ENCODE peak calls at places on chromosomes 3 and 15, in four cellular contexts. One of them, this sample, is unnamed.

GRCh38 chr3:125515421-125515820 is 4.6 kb downstream of the SNX4 start:
- DNase-seq in brain microvascular endothelial cell: no peak
- DNase-seq in A549: no peak
- DNase-seq in AG10803: no peak
- DNase-seq in this sample: no peak

GRCh38 chr15:60544581-60545115 is 65.7 kb upstream of the ICE2 start:
- DNase-seq in A549: no peak
- DNase-seq in brain microvascular endothelial cell: no peak
- DNase-seq in AG10803: no peak
- DNase-seq in this sample: no peak

GRCh38 chr3:126050050-126050392 is 33.9 kb downstream of the SLC41A3 start:
- DNase-seq in AG10803: no peak
- DNase-seq in A549: no peak
- DNase-seq in brain microvascular endothelial cell: no peak
- DNase-seq in this sample: no peak

GRCh38 chr15:38868326-38869114 is 303.9 kb upstream of the RASGRP1 start:
- DNase-seq in AG10803: peak
- DNase-seq in A549: peak
- DNase-seq in brain microvascular endothelial cell: peak
- DNase-seq in this sample: peak

GRCh38 chr15:60528530-60528929 is 49.6 kb upstream of the ICE2 start:
- DNase-seq in brain microvascular endothelial cell: peak
- DNase-seq in AG10803: no peak
- DNase-seq in A549: peak
- DNase-seq in this sample: no peak

GRCh38 chr3:59438492-59438891 is 388.7 kb upstream of the CFAP20DC start:
- DNase-seq in A549: no peak
- DNase-seq in brain microvascular endothelial cell: no peak
- DNase-seq in AG10803: no peak
- DNase-seq in this sample: no peak

GRCh38 chr15:27871078-27871695 is 227.9 kb downstream of the OCA2 start:
- DNase-seq in AG10803: no peak
- DNase-seq in A549: no peak
- DNase-seq in brain microvascular endothelial cell: no peak
- DNase-seq in this sample: no peak

GRCh38 chr3:73784647-73785420 is 160.1 kb upstream of the PDZRN3 start:
- DNase-seq in A549: no peak
- DNase-seq in AG10803: peak
- DNase-seq in brain microvascular endothelial cell: no peak
- DNase-seq in this sample: no peak

GRCh38 chr15:97248376-97248775 is 712.1 kb upstream of the ARRDC4 start:
- DNase-seq in AG10803: no peak
- DNase-seq in A549: no peak
- DNase-seq in brain microvascular endothelial cell: no peak
- DNase-seq in this sample: no peak

GRCh38 chr15:56978898-56979662 is 60.6 kb downstream of the TCF12 start:
- DNase-seq in AG10803: peak
- DNase-seq in A549: peak
- DNase-seq in brain microvascular endothelial cell: peak
- DNase-seq in this sample: no peak

GRCh38 chr3:99948467-99949089 is 130.9 kb downstream of the CMSS1 start:
- DNase-seq in brain microvascular endothelial cell: no peak
- DNase-seq in A549: no peak
- DNase-seq in AG10803: no peak
- DNase-seq in this sample: no peak

GRCh38 chr3:18946524-18946923 is 201.8 kb upstream of the KCNH8 start:
- DNase-seq in A549: peak
- DNase-seq in brain microvascular endothelial cell: no peak
- DNase-seq in AG10803: no peak
- DNase-seq in this sample: no peak

GRCh38 chr3:114060906-114061655 is 4.5 kb downstream of the QTRT2 start:
- DNase-seq in AG10803: no peak
- DNase-seq in A549: no peak
- DNase-seq in brain microvascular endothelial cell: no peak
- DNase-seq in this sample: no peak

GRCh38 chr15:47184405-47185221 is 532.7 kb upstream of the SEMA6D start:
- DNase-seq in A549: no peak
- DNase-seq in AG10803: peak
- DNase-seq in brain microvascular endothelial cell: peak
- DNase-seq in this sample: no peak

GRCh38 chr3:114411811-114412803 is 118.3 kb downstream of the TIGIT start:
- DNase-seq in A549: peak
- DNase-seq in AG10803: peak
- DNase-seq in brain microvascular endothelial cell: peak
- DNase-seq in this sample: peak

GRCh38 chr3:177338697-177339219 is 141.5 kb upstream of the TBL1XR1 start:
- DNase-seq in A549: peak
- DNase-seq in AG10803: peak
- DNase-seq in brain microvascular endothelial cell: peak
- DNase-seq in this sample: no peak

GRCh38 chr15:29039466-29040366 is 153.9 kb downstream of the APBA2 start:
- DNase-seq in AG10803: no peak
- DNase-seq in A549: no peak
- DNase-seq in brain microvascular endothelial cell: no peak
- DNase-seq in this sample: no peak

GRCh38 chr3:99962703-99963102 is 145.0 kb downstream of the CMSS1 start:
- DNase-seq in A549: no peak
- DNase-seq in AG10803: peak
- DNase-seq in brain microvascular endothelial cell: peak
- DNase-seq in this sample: no peak

GRCh38 chr3:8420613-8421012 is 81.0 kb upstream of the LMCD1 start:
- DNase-seq in A549: no peak
- DNase-seq in brain microvascular endothelial cell: no peak
- DNase-seq in AG10803: peak
- DNase-seq in this sample: no peak

GRCh38 chr3:126982125-126982521 is 792 bp upstream of the PLXNA1 start:
- DNase-seq in brain microvascular endothelial cell: no peak
- DNase-seq in AG10803: peak
- DNase-seq in A549: no peak
- DNase-seq in this sample: no peak

GRCh38 chr3:143897558-143898305 is 49.5 kb upstream of the SLC9A9 start:
- DNase-seq in AG10803: peak
- DNase-seq in A549: peak
- DNase-seq in brain microvascular endothelial cell: peak
- DNase-seq in this sample: no peak

GRCh38 chr3:194573680-194574437 is 59.4 kb downstream of the TMEM44 start:
- DNase-seq in AG10803: peak
- DNase-seq in brain microvascular endothelial cell: peak
- DNase-seq in A549: peak
- DNase-seq in this sample: no peak

GRCh38 chr15:72341361-72341760 is 21.4 kb upstream of the CELF6 start:
- DNase-seq in A549: peak
- DNase-seq in AG10803: no peak
- DNase-seq in brain microvascular endothelial cell: no peak
- DNase-seq in this sample: no peak

DNA sequence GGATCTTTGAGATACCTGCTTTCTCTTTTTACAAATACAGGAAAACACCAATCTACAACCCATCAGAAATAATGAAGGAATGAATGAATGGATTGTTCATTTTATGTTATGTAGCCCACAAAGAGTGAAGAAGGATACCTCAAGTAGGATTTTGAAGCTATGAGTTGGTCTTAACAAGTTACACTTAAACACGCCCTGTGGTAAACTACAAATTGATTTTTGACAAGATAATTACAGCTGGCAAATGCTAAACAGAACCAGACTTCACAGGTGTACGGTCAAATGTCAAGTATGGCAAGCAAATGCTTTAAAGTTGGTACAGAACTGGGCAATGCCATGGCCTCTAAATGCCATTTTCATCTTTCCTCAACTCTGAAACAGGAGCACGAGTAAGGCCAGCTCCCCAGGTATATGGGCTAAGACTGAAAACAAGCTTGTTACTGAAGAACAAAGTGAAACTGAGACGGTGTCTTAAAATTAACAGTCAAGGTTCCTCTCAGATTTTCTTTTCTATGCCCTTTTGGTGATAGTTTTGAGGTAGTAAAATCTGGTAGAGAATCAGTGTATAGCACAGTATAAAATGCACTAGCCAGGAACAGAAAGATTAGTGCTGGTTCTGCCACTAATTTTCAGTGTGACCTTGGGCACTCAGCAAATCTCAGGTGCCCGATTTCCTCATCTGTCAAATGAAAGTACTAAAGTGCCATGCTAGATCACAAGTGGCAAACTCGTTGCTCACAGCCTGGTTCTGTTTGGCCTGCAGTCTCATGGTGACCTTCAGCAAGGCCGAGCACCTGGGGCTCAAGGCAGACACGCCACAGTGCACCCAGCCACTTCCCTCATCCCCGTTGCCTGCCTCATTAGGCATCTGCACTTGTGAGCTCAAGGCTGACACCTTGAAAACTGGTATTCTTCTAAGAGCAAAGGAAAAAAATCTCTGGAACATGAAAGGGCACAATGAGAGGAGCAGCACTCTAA is 9.5 kb downstream of the RUVBL1 start:
- DNase-seq in brain microvascular endothelial cell: no peak
- DNase-seq in AG10803: no peak
- DNase-seq in A549: no peak
- DNase-seq in this sample: no peak
- H3K4me3 ChIP-seq in brain microvascular endothelial cell: no peak
- H3K4me3 ChIP-seq in AG10803: no peak
- H3K4me3 ChIP-seq in A549: no peak
- H3K4me3 ChIP-seq in this sample: no peak

GRCh38 chr3:15525790-15526189 is 4.3 kb upstream of the COLQ start:
- DNase-seq in brain microvascular endothelial cell: no peak
- DNase-seq in AG10803: no peak
- DNase-seq in A549: no peak
- DNase-seq in this sample: no peak

GRCh38 chr3:15523660-15524417 is 2.3 kb upstream of the COLQ start:
- DNase-seq in AG10803: no peak
- DNase-seq in A549: no peak
- DNase-seq in brain microvascular endothelial cell: no peak
- DNase-seq in this sample: no peak

GRCh38 chr3:15531346-15531745 is 9.8 kb upstream of the COLQ start:
- DNase-seq in brain microvascular endothelial cell: no peak
- DNase-seq in AG10803: no peak
- DNase-seq in A549: no peak
- DNase-seq in this sample: no peak

GRCh38 chr3:15528881-15529537 is 7.5 kb upstream of the COLQ start:
- DNase-seq in AG10803: no peak
- DNase-seq in A549: no peak
- DNase-seq in brain microvascular endothelial cell: no peak
- DNase-seq in this sample: no peak

GRCh38 chr3:15527031-15527459 is 5.5 kb upstream of the COLQ start:
- DNase-seq in AG10803: no peak
- DNase-seq in brain microvascular endothelial cell: no peak
- DNase-seq in A549: no peak
- DNase-seq in this sample: no peak
- TF ChIP-seq CTCF in AG10803: no peak
- TF ChIP-seq CTCF in brain microvascular endothelial cell: peak
- TF ChIP-seq CTCF in A549: no peak
- TF ChIP-seq CTCF in this sample: no peak

GRCh38 chr15:94237903-94238302 is 6.5 kb downstream of the MCTP2 start:
- DNase-seq in brain microvascular endothelial cell: peak
- DNase-seq in A549: no peak
- DNase-seq in AG10803: no peak
- DNase-seq in this sample: no peak

GRCh38 chr15:94238539-94239118 is 7.3 kb downstream of the MCTP2 start:
- DNase-seq in brain microvascular endothelial cell: no peak
- DNase-seq in AG10803: no peak
- DNase-seq in A549: no peak
- DNase-seq in this sample: no peak

GRCh38 chr15:94240486-94240885 is 9.1 kb downstream of the MCTP2 start:
- DNase-seq in brain microvascular endothelial cell: no peak
- DNase-seq in AG10803: no peak
- DNase-seq in A549: no peak
- DNase-seq in this sample: no peak

GRCh38 chr15:94242257-94242656 is 10.9 kb downstream of the MCTP2 start:
- DNase-seq in AG10803: no peak
- DNase-seq in brain microvascular endothelial cell: no peak
- DNase-seq in A549: no peak
- DNase-seq in this sample: no peak

DNA sequence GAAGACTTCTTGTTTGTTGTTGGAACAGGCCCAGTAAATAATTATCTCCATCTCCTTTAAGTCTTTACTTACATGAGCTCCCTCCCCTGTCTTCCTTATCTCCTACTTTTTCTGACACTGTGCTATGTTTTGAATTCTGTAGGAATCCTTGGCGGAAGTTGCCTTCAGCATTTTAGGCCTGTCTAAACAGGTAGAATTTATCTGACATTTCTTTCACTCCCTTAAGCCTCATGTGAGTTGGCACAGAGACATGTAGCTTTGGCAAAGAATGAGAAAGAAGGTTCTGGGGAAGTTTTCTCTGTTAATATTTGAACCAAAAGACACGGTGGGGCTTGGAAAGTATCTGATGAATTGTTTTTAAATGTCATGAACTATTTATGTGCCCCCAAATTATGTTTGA is 8.1 kb downstream of the MCTP2 start:
- DNase-seq in A549: no peak
- DNase-seq in brain microvascular endothelial cell: no peak
- DNase-seq in AG10803: no peak
- DNase-seq in this sample: no peak
- H3K4me3 ChIP-seq in A549: no peak
- H3K4me3 ChIP-seq in brain microvascular endothelial cell: no peak
- H3K4me3 ChIP-seq in AG10803: no peak
- H3K4me3 ChIP-seq in this sample: no peak

GRCh38 chr3:191257286-191257685 is 58.2 kb downstream of the OSTN start:
- DNase-seq in brain microvascular endothelial cell: no peak
- DNase-seq in AG10803: no peak
- DNase-seq in A549: no peak
- DNase-seq in this sample: no peak

GRCh38 chr3:191253089-191253799 is 54.2 kb downstream of the OSTN start:
- DNase-seq in AG10803: no peak
- DNase-seq in brain microvascular endothelial cell: no peak
- DNase-seq in A549: no peak
- DNase-seq in this sample: no peak

GRCh38 chr3:191255156-191255555 is 56.1 kb downstream of the OSTN start:
- DNase-seq in A549: no peak
- DNase-seq in AG10803: no peak
- DNase-seq in brain microvascular endothelial cell: no peak
- DNase-seq in this sample: no peak

GRCh38 chr3:191256405-191256804 is 57.4 kb downstream of the OSTN start:
- DNase-seq in AG10803: no peak
- DNase-seq in brain microvascular endothelial cell: no peak
- DNase-seq in A549: no peak
- DNase-seq in this sample: no peak

DNA sequence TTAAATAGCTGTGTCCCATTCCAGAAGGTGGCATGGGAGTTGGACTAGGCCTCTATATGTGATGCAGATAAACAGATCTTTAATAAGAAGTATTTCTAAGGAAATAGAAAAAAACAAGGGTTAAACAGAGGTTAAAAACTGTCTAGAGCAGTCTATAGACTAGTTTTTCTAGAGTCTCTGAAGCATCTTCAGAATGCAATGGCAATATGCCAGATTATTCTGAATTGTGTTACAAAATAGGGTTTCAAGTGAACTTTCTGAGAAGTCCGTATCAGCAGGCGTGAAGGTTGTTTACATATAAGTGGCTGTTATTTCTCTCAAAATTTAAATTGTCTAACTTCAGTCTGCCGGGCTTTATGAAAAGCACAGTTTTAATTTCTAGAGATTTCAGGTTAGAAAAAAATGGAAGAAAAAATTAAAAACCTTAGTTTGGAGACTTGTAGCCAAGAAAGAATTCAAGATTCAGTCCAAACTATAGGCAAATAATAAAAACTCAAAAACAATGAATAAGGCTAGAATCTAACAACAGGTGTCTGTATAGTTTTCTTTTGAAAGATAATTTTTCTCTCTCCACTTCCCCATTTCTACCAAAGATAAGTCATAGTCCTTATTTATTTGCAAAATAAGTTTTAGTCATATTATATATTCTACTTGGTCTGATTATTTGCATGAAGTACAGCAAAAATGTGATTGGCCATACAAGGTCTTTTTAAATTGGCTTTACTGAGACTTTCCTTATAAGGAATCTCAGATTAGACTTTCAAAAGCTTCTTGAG is 55.2 kb downstream of the OSTN start:
- DNase-seq in A549: no peak
- DNase-seq in brain microvascular endothelial cell: no peak
- DNase-seq in AG10803: peak
- DNase-seq in this sample: no peak
- TF ChIP-seq CTCF in A549: no peak
- TF ChIP-seq CTCF in brain microvascular endothelial cell: no peak
- TF ChIP-seq CTCF in AG10803: no peak
- TF ChIP-seq CTCF in this sample: no peak

This sample was measured in kidney epithelial cell.